ENCODE peak calls at places on chromosome 7, in ten cellular contexts. K is hepatocyte; J is effector memory CD8-positive, alpha-beta T cell; B is NCI-H1436; N is glutamatergic neuron; D is upper lobe of right lung; O is HEK293T; G is fibroblast of lung; M is left kidney; V is T1000. Y is an unnamed sample.

GRCh38 chr7:68511281-68511680 is 1087.0 kb upstream of the AUTS2 start:
- DNase-seq in K (no peak), J (no peak), B (no peak), N (peak), D (no peak), O (no peak), G (peak), M (peak), V (no peak), Y (peak)

GRCh38 chr7:16615234-16615633 is 30.3 kb downstream of the ANKMY2 start:
- DNase-seq in K (no peak), J (no peak), B (no peak), N (no peak), D (no peak), O (no peak), G (no peak), M (no peak), V (no peak), Y (no peak)

GRCh38 chr7:24885305-24885704 is 94.7 kb downstream of the OSBPL3 start:
- DNase-seq in K (no peak), J (no peak), B (peak), N (no peak), D (no peak), O (peak), G (no peak), M (peak), V (no peak), Y (no peak)

GRCh38 chr7:23918856-23919255 is 208.8 kb downstream of the STK31 start:
- DNase-seq in K (no peak), J (no peak), B (no peak), N (no peak), D (no peak), O (no peak), G (peak), M (no peak), V (no peak), Y (peak)

GRCh38 chr7:138338361-138338760 is 121.7 kb upstream of the TRIM24 start:
- DNase-seq in K (no peak), J (no peak), B (no peak), N (no peak), D (no peak), O (no peak), G (peak), M (peak), V (no peak), Y (peak)

GRCh38 chr7:89104748-89105685 is 309.5 kb upstream of the TEX47 start:
- DNase-seq in K (no peak), J (no peak), B (no peak), N (no peak), D (no peak), O (no peak), G (peak), M (no peak), V (no peak), Y (peak)

GRCh38 chr7:43492906-43493305 is 90.0 kb upstream of the STK17A start:
- DNase-seq in K (no peak), J (no peak), B (no peak), N (no peak), D (no peak), O (no peak), G (peak), M (no peak), V (no peak), Y (peak)

GRCh38 chr7:12738665-12739064 is 51.2 kb downstream of the ARL4A start:
- DNase-seq in K (no peak), J (no peak), B (no peak), N (no peak), D (no peak), O (no peak), G (no peak), M (peak), V (no peak), Y (no peak)

GRCh38 chr7:14604606-14605005 is 297.9 kb downstream of the DGKB start:
- DNase-seq in K (no peak), J (no peak), B (no peak), N (no peak), D (no peak), O (no peak), G (peak), M (no peak), V (no peak), Y (peak)

GRCh38 chr7:154794147-154794780 is 208.7 kb downstream of the PAXIP1 start:
- DNase-seq in K (peak), J (no peak), B (no peak), N (no peak), D (no peak), O (peak), G (no peak), M (peak), V (no peak), Y (no peak)

GRCh38 chr7:1599571-1600395 is 30.0 kb upstream of the PSMG3 start:
- DNase-seq in K (no peak), J (no peak), B (no peak), N (no peak), D (no peak), O (no peak), G (no peak), M (no peak), V (no peak), Y (no peak)

GRCh38 chr7:106770191-106770590 is 94.9 kb upstream of the PIK3CG start:
- DNase-seq in K (no peak), J (no peak), B (no peak), N (no peak), D (no peak), O (no peak), G (peak), M (no peak), V (no peak), Y (peak)